ENCODE peak calls at places on chromosomes 7 and 10, in six cellular contexts. J, X, U, W, I and K are unnamed samples.

GRCh38 chr7:34220501-34220900 is 315.2 kb downstream of the BMPER start:
- DNase-seq in J (no peak), X (no peak), U (no peak), W (no peak), I (no peak), K (no peak)

GRCh38 chr10:35384265-35384868 is 48.1 kb downstream of the CCNY start:
- DNase-seq in J (no peak), X (no peak), U (no peak), W (no peak), I (no peak), K (no peak)

GRCh38 chr7:151088856-151089699 is 2.8 kb downstream of the AGAP3 start:
- DNase-seq in J (peak; percentile 17), X (no peak), U (peak; percentile 84), W (peak; percentile 80), I (peak; percentile 54), K (no peak)

GRCh38 chr7:44678096-44678467 is 70.6 kb upstream of the ZMIZ2 start:
- DNase-seq in J (no peak), X (no peak), U (no peak), W (no peak), I (no peak), K (no peak)

GRCh38 chr10:3741688-3742461 is 43.1 kb downstream of the KLF6 start:
- DNase-seq in J (no peak), X (no peak), U (no peak), W (no peak), I (no peak), K (no peak)

GRCh38 chr7:114148779-114149178 is 230.0 kb upstream of the PPP1R3A start:
- DNase-seq in J (no peak), X (no peak), U (no peak), W (no peak), I (no peak), K (no peak)

GRCh38 chr7:155583636-155584035 is 37.3 kb upstream of the CNPY1 start:
- DNase-seq in J (no peak), X (no peak), U (no peak), W (no peak), I (no peak), K (no peak)

GRCh38 chr7:51629206-51629605 is 312.6 kb upstream of the COBL start:
- DNase-seq in J (no peak), X (no peak), U (no peak), W (no peak), I (no peak), K (no peak)

GRCh38 chr10:131748191-131748590 is 152.6 kb upstream of the PPP2R2D start:
- DNase-seq in J (no peak), X (no peak), U (no peak), W (no peak), I (no peak), K (no peak)

GRCh38 chr10:45487738-45488137 is 113.7 kb downstream of the ALOX5 start:
- DNase-seq in J (no peak), X (no peak), U (no peak), W (no peak), I (no peak), K (no peak)

GRCh38 chr10:79979310-79979972 is 30.5 kb upstream of the SFTPD start:
- DNase-seq in J (no peak), X (no peak), U (no peak), W (no peak), I (no peak), K (no peak)

GRCh38 chr7:142813262-142813661 is 41.6 kb upstream of the EPHB6 start:
- DNase-seq in J (no peak), X (no peak), U (no peak), W (no peak), I (no peak), K (no peak)

GRCh38 chr7:142812437-142813215 is 41.9 kb downstream of the PRSS2 start:
- DNase-seq in J (no peak), X (no peak), U (no peak), W (no peak), I (no peak), K (no peak)

GRCh38 chr7:142811154-142811737 is 40.5 kb downstream of the PRSS2 start:
- DNase-seq in J (no peak), X (peak; percentile 75), U (no peak), W (no peak), I (no peak), K (no peak)

GRCh38 chr7:142815099-142815498 is 39.8 kb upstream of the EPHB6 start:
- DNase-seq in J (no peak), X (no peak), U (no peak), W (no peak), I (no peak), K (no peak)

DNA sequence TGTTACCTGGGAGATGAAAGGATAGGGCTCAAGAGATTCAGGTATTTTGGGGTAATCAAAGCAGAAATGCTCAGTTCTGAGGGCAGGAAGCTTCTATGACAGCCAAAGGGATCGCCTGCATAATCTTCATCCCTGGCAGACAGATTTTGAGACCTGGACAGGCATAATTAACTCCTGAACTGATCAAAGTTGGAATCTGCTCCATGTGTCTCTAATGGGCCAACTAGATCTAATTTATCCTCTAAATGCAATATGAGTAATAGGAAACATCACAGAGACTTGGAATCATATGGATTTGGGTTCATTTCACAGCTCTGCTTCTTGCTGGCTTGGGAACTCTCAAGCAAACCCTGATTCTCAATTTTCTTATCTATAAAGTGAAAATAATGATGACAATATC is 41.2 kb upstream of the EPHB6 start:
- DNase-seq in J (no peak), X (no peak), U (no peak), W (no peak), I (no peak), K (no peak)
- H3K4me3 ChIP-seq in J (no peak overlapping the region), X (no peak overlapping the region), U (no peak overlapping the region), W (no peak overlapping the region), I (no peak overlapping the region), K (no peak overlapping the region)

GRCh38 chr10:78972947-78973900 is 95.5 kb upstream of the ZMIZ1 start:
- DNase-seq in J (no peak), X (peak; percentile 69), U (peak; percentile 86), W (peak; percentile 89), I (peak; percentile 66), K (peak; percentile 44)
- H3K27ac ChIP-seq in J (peak overlapping the region; percentile 95), X (peak overlapping the region; percentile 75), U (peak overlapping the region; percentile 100), W (peak overlapping the region; percentile 98), I (peak overlapping the region; percentile 83), K (peak overlapping the region; percentile 99)

DNA sequence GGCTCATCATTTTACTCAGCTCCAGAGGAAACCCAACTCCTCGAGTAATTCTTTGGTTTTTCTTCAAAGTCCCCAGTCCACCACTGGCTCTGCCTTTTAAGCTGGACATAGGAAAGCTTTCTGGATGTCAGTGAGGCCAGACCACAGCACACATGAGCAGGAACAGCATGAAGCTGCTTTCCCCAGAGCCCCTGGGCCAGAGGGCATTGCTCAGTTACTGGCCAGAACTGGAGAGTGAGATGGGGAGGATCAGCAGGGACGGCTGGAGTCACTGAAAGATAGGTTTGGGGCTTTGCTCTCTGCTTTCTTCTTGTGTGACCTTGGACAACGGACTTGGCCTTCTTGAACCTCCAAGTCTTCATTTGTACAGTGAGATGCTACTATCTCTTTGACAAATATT is 43.1 kb downstream of the PARP12 start:
- DNase-seq in J (no peak), X (no peak), U (no peak), W (no peak), I (no peak), K (no peak)
- H3K27me3 ChIP-seq in J (no peaks in the 10 kb centered on the region), X (no peaks in the 10 kb centered on the region), U (no peaks in the 10 kb centered on the region), W (no peaks in the 10 kb centered on the region), I (no peaks in the 10 kb centered on the region), K (no peaks in the 10 kb centered on the region)

DNA sequence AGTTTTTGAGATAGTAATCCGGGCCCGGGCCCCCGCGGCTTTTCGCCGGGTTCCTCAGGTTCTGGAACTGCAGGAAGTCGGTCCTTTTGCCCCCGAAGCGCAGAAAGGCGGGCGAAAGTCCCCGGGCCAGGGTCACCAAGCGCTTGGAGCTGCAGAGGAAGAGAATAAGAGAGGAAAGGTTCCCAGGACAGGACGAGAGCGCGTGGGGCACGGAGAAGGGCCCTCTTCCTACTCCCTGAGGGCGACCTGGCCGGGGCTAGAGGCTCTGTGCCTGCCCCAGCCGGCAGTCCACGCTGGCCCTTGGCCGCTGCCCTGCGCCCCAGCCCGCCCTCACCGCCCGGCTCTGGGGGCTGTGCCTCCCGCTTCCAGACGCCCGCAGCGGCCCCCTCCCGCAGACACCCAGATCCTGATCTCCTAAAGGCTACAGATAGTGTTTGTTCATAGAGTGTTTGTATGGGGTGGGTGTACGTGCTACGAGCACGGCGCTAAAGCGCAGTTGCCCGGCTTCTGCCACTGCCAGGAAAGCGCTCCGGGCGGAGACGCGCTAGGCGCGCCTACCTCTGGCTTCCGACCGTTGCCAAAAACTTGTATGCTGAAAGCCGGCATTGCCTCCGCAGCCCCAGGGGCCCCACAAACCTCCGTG is 3.2 kb downstream of the HPSE2 start:
- DNase-seq in J (no peak), X (no peak), U (no peak), W (no peak), I (peak; percentile 17), K (no peak)
- H3K4me3 ChIP-seq in J (peak overlapping the region; percentile 70), X (no peak overlapping the region), U (peak overlapping the region; percentile 18), W (peak overlapping the region; percentile 28), I (no peak overlapping the region), K (peak overlapping the region; percentile 79)

GRCh38 chr10:73873843-73874215 is 526 bp downstream of the CAMK2G start:
- DNase-seq in J (no peak), X (no peak), U (no peak), W (no peak), I (no peak), K (no peak)

GRCh38 chr10:73868655-73869195 is 5.6 kb downstream of the CAMK2G start:
- DNase-seq in J (no peak), X (no peak), U (no peak), W (no peak), I (no peak), K (no peak)

GRCh38 chr10:73871915-73872710 is 2.2 kb downstream of the CAMK2G start:
- DNase-seq in J (no peak), X (no peak), U (no peak), W (no peak), I (peak; percentile 88), K (no peak)

GRCh38 chr10:73873163-73873842 is 1.1 kb downstream of the CAMK2G start:
- DNase-seq in J (no peak), X (no peak), U (no peak), W (no peak), I (no peak), K (no peak)

DNA sequence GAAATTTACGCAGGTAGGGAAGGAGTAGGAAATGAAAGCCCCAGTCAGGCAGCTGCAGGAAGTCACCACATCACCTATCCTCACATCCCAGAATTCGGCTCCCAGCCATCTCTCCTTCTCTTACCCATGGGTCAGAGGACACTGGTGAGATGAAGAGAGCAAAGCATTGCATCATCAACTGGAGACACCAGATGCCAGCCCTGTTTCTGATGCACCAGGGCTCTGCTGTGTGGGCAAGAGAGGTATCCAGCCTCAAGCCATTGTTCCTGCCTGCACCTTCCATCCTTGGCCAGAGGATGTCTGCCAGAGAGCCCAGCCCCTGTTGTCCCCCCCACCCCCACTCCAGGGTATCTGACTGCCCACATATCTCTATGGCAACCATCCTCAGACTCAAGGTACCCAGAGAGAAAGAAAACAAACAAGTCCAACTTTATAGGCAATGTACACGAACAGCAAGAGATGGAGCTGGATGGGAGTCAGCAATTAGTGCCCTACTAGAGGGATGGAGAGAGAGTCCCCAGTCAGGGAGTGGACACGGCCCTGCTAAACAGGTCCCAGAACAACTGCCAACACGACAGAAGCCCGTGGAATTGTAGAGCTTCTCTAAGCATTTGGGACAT is 3.0 kb downstream of the CAMK2G start:
- DNase-seq in J (no peak), X (no peak), U (no peak), W (no peak), I (no peak), K (no peak)
- H3K27ac ChIP-seq in J (peak overlapping the region; percentile 89), X (no peak overlapping the region), U (no peak overlapping the region), W (peak overlapping the region; percentile 77), I (peak overlapping the region; percentile 39), K (peak overlapping the region; percentile 90)

DNA sequence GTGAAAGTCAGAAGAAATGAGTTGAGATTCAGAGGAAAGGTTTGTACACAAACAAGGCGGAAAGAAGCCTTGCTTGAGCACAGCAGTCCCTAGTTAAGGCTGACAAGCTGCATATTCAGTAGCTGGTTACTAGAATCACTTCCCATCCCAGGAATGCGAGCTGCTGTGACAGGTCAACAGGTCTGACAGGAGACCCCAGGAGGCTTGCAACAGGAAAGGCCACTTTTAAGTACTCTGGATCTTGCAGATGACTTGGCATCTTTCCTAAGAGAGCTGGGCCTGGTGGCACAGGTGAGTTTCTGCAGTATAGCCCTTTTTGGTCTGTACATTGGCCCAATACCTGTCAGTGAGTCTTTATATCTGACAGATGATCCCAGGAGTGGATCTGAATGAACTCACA is 35.7 kb upstream of the UNC5B start:
- DNase-seq in J (no peak), X (no peak), U (no peak), W (no peak), I (no peak), K (no peak)
- H3K27me3 ChIP-seq in J (no peaks in the 10 kb centered on the region), X (no peaks in the 10 kb centered on the region), U (no peaks in the 10 kb centered on the region), W (no peaks in the 10 kb centered on the region), I (no peaks in the 10 kb centered on the region), K (no peaks in the 10 kb centered on the region)